ENCODE peak calls at places on chromosome 2, in six cellular contexts. O, W, S, M, Y and X are unnamed samples.

GRCh38 chr2:28071221-28071620 is 180.7 kb downstream of the BABAM2 start:
- DNase-seq in O (no peak), W (no peak), S (no peak), M (peak; percentile 25), Y (no peak), X (no peak)

GRCh38 chr2:179571141-179571713 is 290.2 kb downstream of the ZNF385B start:
- DNase-seq in O (no peak), W (no peak), S (no peak), M (no peak), Y (no peak), X (peak; percentile 34)

GRCh38 chr2:109497447-109497846 is 116.3 kb downstream of the SEPTIN10 start:
- DNase-seq in O (no peak), W (no peak), S (no peak), M (no peak), Y (no peak), X (peak; percentile 72)

GRCh38 chr2:147520817-147521216 is 324.0 kb upstream of the ACVR2A start:
- DNase-seq in O (no peak), W (no peak), S (no peak), M (no peak), Y (no peak), X (no peak)

GRCh38 chr2:29940706-29941105 is 19.3 kb upstream of the ALK start:
- DNase-seq in O (no peak), W (no peak), S (no peak), M (no peak), Y (no peak), X (no peak)

GRCh38 chr2:132621131-132621875 is 48.7 kb downstream of the LYPD1 start:
- DNase-seq in O (no peak), W (no peak), S (no peak), M (no peak), Y (no peak), X (no peak)

GRCh38 chr2:187506416-187506815 is 47.8 kb downstream of the TFPI start:
- DNase-seq in O (no peak), W (no peak), S (no peak), M (no peak), Y (no peak), X (no peak)

GRCh38 chr2:36376992-36377738 is 21.6 kb downstream of the CRIM1 start:
- DNase-seq in O (no peak), W (no peak), S (no peak), M (no peak), Y (peak; percentile 57), X (peak; percentile 30)

GRCh38 chr2:75428060-75428459 is 132.7 kb downstream of the EVA1A start:
- DNase-seq in O (no peak), W (no peak), S (no peak), M (no peak), Y (no peak), X (no peak)

GRCh38 chr2:227106845-227107759 is 56.9 kb downstream of the COL4A4 start:
- DNase-seq in O (peak; percentile 48), W (peak; percentile 61), S (peak; percentile 28), M (peak; percentile 54), Y (no peak), X (no peak)

GRCh38 chr2:185475868-185476267 is 262.7 kb upstream of the FSIP2 start:
- DNase-seq in O (no peak), W (no peak), S (no peak), M (peak; percentile 65), Y (no peak), X (no peak)

GRCh38 chr2:75521225-75521872 is 39.4 kb downstream of the EVA1A start:
- DNase-seq in O (no peak), W (no peak), S (no peak), M (no peak), Y (no peak), X (no peak)

GRCh38 chr2:73091164-73091563 is 19.7 kb upstream of the SFXN5 start:
- DNase-seq in O (no peak), W (no peak), S (no peak), M (no peak), Y (no peak), X (no peak)

GRCh38 chr2:67225287-67225973 is 171.7 kb upstream of the ETAA1 start:
- DNase-seq in O (no peak), W (no peak), S (no peak), M (no peak), Y (no peak), X (no peak)

GRCh38 chr2:35526741-35527140 is 828.8 kb upstream of the CRIM1 start:
- DNase-seq in O (no peak), W (no peak), S (no peak), M (no peak), Y (no peak), X (no peak)

GRCh38 chr2:18433872-18434271 is 126.6 kb downstream of the RDH14 start:
- DNase-seq in O (no peak), W (no peak), S (no peak), M (no peak), Y (no peak), X (no peak)

GRCh38 chr2:76599732-76600368 is 889.1 kb upstream of the GCFC2 start:
- DNase-seq in O (peak; percentile 60), W (peak; percentile 69), S (peak; percentile 86), M (peak; percentile 16), Y (no peak), X (peak; percentile 18)

GRCh38 chr2:105795575-105795934 is 50.8 kb downstream of the NCK2 start:
- DNase-seq in O (no peak), W (no peak), S (no peak), M (no peak), Y (no peak), X (no peak)

GRCh38 chr2:221641181-221641871 is 69.2 kb upstream of the EPHA4 start:
- DNase-seq in O (no peak), W (no peak), S (no peak), M (no peak), Y (peak; percentile 61), X (no peak)

GRCh38 chr2:47187124-47187523 is 32.0 kb upstream of the STPG4 start:
- DNase-seq in O (no peak), W (no peak), S (no peak), M (no peak), Y (no peak), X (no peak)

GRCh38 chr2:72363406-72363805 is 215.7 kb upstream of the CYP26B1 start:
- DNase-seq in O (no peak), W (no peak), S (no peak), M (no peak), Y (no peak), X (no peak)

GRCh38 chr2:10079931-10080535 is at the start of gene CYS1:
- DNase-seq in O (no peak), W (no peak), S (no peak), M (no peak), Y (no peak), X (no peak)

GRCh38 chr2:173247156-173247555 is 107.5 kb upstream of the CDCA7 start:
- DNase-seq in O (no peak), W (no peak), S (no peak), M (no peak), Y (no peak), X (no peak)

GRCh38 chr2:32772623-32773221 is 144.9 kb downstream of the TTC27 start:
- DNase-seq in O (peak; percentile 15), W (no peak), S (peak; percentile 9), M (peak; percentile 32), Y (no peak), X (no peak)